ENCODE peak calls at places on chromosomes 12 and 14, in ten cellular contexts. D, H, K, S, C, Q, V, R, Z and E are unnamed samples.

GRCh38 chr12:57765003-57765697 is 1.7 kb downstream of the CYP27B1 start:
- DNase-seq in D (no peak), Z (peak; percentile 61), K (peak; percentile 50), R (peak; percentile 67), Q (peak; percentile 73), H (peak; percentile 60), S (peak; percentile 51), C (no peak), V (peak; percentile 71), E (peak; percentile 65)

GRCh38 chr14:50666772-50667490 is 1.2 kb downstream of the SAV1 start:
- DNase-seq in Z (peak; percentile 64), K (peak; percentile 63), H (peak; percentile 57), Q (peak; percentile 70), D (peak; percentile 44), V (no peak), S (peak; percentile 77), R (no peak), C (no peak), E (peak; percentile 55)

GRCh38 chr12:132433641-132434395 is 56.1 kb upstream of the FBRSL1 start:
- DNase-seq in D (no peak), V (no peak), C (no peak), H (no peak), S (no peak), R (no peak), K (no peak), Q (no peak), Z (no peak), E (no peak)

GRCh38 chr14:28382460-28383220 is 383.9 kb upstream of the FOXG1 start:
- DNase-seq in Z (no peak), S (no peak), K (peak; percentile 27), D (no peak), R (no peak), Q (peak; percentile 85), C (no peak), V (no peak), H (no peak), E (no peak)

GRCh38 chr12:88743946-88744685 is 163.8 kb upstream of the KITLG start:
- DNase-seq in V (no peak), K (no peak), H (no peak), R (no peak), S (no peak), D (no peak), Z (no peak), C (no peak), Q (no peak), E (no peak)

GRCh38 chr14:74804219-74804825 is 41.2 kb downstream of the YLPM1 start:
- DNase-seq in Z (peak; percentile 50), V (no peak), D (no peak), C (no peak), S (peak; percentile 43), R (peak; percentile 23), Q (peak; percentile 33), H (peak; percentile 25), K (peak; percentile 23), E (peak; percentile 53)

GRCh38 chr12:68883151-68883550 is 49.8 kb downstream of the CPM start:
- DNase-seq in D (no peak), H (no peak), Z (no peak), V (no peak), S (no peak), C (no peak), Q (no peak), K (no peak), R (no peak), E (no peak)

GRCh38 chr14:64973026-64973442 is 898 bp upstream of the RAB15 start:
- DNase-seq in Q (no peak), R (no peak), K (no peak), H (no peak), D (no peak), S (no peak), Z (no peak), C (no peak), V (no peak), E (no peak)

GRCh38 chr14:64540208-64541202 is at the start of gene HSPA2:
- DNase-seq in Q (peak; percentile 100), C (peak; percentile 95), V (peak; percentile 99), Z (peak; percentile 99), K (peak; percentile 97), S (peak; percentile 93), R (peak; percentile 96), H (peak; percentile 100), D (peak; percentile 99), E (peak; percentile 91)

GRCh38 chr14:77853919-77854318 is 54.0 kb downstream of the ADCK1 start:
- DNase-seq in V (no peak), Q (no peak), Z (no peak), D (no peak), K (no peak), H (no peak), S (no peak), R (no peak), C (no peak), E (no peak)

DNA sequence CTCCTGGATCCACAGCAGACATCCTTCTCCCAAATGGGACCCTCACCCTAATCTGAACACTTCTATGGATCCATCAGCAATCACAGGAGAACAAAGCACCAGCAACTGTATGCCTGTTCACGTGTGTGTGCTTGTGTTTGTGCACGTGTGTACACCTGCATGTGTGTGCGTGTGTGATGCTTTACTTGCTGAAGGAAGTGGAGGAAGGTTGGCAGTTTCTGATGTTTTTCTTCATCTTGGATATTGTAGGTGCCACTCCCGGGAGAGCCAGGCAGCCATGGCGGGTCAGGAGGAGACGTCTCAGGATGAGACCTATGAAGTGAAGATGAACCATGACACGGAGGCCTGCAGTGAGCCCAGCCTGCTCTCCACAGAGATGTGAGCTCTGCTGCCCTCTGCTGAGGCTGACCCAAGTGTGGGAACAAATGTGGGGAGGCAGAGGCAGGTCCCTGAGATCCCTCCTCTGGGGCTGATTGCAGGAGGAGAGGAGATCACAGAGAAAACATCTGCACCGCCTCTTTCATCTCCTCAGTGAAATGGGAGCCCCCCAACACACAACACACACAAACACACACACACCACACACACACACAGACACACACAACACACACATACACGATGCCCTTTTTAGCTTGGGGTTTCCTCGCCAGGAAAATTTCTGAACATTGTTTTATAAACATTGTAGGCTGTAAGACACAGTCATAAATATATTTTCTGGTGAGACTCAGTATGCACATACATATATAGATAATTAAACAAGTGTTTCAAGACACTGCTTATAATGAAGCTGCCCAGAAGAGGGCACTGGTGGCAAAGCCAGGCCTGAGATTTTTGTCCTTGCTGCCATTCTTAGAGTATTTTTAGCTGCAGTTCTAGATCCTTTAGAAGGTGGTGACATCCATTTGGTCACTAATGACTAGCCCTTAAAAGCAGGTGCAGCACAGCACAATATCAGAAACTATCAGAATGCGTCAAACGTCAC is 112.2 kb upstream of the FKBP4 start:
- DNase-seq in S (peak; percentile 48), V (peak; percentile 64), Q (peak; percentile 15), H (peak; percentile 31), R (no peak), Z (peak; percentile 31), K (peak; percentile 44), C (no peak), D (no peak), E (peak; percentile 52)
- TF ChIP-seq CTCF in S (peak; percentile 77), V (no peak), Q (peak; percentile 67), H (peak; percentile 53), R (no peak), Z (peak; percentile 36), K (peak; percentile 61), C (no peak), D (no peak), E (peak; percentile 31)

GRCh38 chr12:50314629-50315312 is 31.5 kb upstream of the LIMA1 start:
- DNase-seq in Z (peak; percentile 49), K (peak; percentile 49), C (no peak), V (peak; percentile 16), D (no peak), H (no peak), S (no peak), Q (no peak), R (peak; percentile 65), E (peak; percentile 64)
- TF ChIP-seq CTCF in Z (peak; percentile 51), K (peak; percentile 91), C (peak; percentile 66), V (peak; percentile 44), D (peak; percentile 64), H (peak; percentile 49), S (peak; percentile 48), Q (peak; percentile 63), R (peak; percentile 2), E (peak; percentile 61)

DNA sequence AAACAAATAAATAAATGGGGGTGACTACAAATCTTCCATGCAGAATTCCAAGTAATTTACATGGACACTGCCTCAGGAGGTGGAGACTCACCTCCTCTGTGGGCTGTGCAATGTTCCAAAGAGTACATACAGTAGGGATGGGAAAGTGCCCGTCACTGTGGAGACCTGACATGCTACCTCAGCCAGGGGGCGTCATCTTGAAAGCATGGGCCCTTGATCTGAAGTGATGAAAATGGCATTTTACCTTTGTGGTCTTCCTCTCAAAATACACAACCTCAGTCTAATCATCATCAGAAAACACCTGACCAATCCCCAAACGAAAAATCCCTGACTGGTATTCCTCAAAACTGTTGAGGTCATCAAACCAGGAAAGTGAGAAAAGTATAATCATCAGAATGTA is 48.4 kb downstream of the ANAPC7 start:
- DNase-seq in Q (no peak), S (peak; percentile 30), H (no peak), C (no peak), Z (peak; percentile 49), D (no peak), V (peak; percentile 61), K (no peak), R (peak; percentile 53), E (peak; percentile 62)
- TF ChIP-seq CTCF in Q (peak; percentile 53), S (peak; percentile 36), H (peak; percentile 28), C (peak; percentile 20), Z (peak; percentile 62), D (no peak), V (peak; percentile 30), K (peak; percentile 26), R (peak; percentile 41), E (peak; percentile 88)

DNA sequence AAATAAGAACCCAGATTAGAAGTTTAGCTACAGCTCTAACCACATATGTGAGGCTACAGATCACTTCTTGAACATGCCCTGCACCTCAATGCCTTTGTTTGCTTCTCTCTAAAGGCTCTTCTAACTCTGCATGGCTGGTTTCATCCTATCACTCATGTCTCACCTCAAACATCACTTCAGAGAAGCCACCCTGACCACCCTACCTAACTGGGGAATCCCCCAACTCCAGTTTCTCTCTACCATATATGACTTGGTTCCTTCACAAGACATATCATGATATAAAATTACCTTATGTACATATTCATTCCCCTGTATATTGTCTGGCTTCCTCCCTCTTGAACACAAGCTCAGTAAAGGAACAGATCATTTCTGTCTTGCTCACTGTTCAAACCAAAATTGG is 250.2 kb upstream of the GRIP1 start:
- DNase-seq in S (peak; percentile 32), R (no peak), H (no peak), D (no peak), Z (no peak), Q (no peak), V (no peak), C (no peak), K (no peak), E (no peak)
- TF ChIP-seq CTCF in S (no peak), R (no peak), H (no peak), D (no peak), Z (no peak), Q (no peak), V (no peak), C (no peak), K (no peak), E (no peak)

DNA sequence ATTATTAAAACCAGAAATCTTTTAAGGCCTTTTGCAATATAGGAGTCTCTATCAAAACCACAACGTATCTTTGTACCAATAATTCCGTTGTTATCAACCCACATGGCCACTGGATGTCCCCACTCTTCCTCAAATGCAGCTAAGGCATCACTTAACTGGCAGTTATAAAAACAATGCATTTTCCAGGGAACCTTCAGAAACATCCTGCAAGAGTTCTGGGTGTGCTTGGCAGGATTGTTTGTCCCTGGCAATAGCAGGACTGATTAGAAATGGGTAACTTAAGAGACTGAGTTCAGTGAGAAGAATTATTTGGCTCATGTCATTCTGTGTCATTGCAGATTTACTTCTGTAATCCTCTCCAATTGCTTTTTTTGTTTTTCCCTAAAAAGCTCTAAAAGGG is 112.0 kb downstream of the SLC15A5 start:
- DNase-seq in D (peak; percentile 15), Q (peak; percentile 27), R (peak; percentile 19), K (peak; percentile 63), C (no peak), V (peak; percentile 26), S (no peak), Z (peak; percentile 15), H (peak; percentile 56), E (peak; percentile 49)
- TF ChIP-seq CTCF in D (peak; percentile 23), Q (peak; percentile 71), R (no peak), K (peak; percentile 76), C (no peak), V (peak; percentile 34), S (no peak), Z (no peak), H (peak; percentile 57), E (peak; percentile 38)